ENCODE peak calls at places on chromosomes 12 and 14, in nine cellular contexts. One of them, this sample, is unnamed.

GRCh38 chr12:108508243-108508642 is 6.8 kb upstream of the FICD start:
- DNase-seq in K562: no peak
- DNase-seq in breast epithelium: no peak
- DNase-seq in suprapubic skin: no peak
- DNase-seq in esophagus muscularis mucosa: no peak
- DNase-seq in stomach: no peak
- DNase-seq in transverse colon: no peak
- DNase-seq in HCT116: no peak
- DNase-seq in GM23338: no peak
- DNase-seq in this sample: no peak

GRCh38 chr12:124720019-124720686 is 143.5 kb downstream of the SCARB1 start:
- DNase-seq in K562: no peak
- DNase-seq in breast epithelium: peak
- DNase-seq in suprapubic skin: no peak
- DNase-seq in esophagus muscularis mucosa: no peak
- DNase-seq in stomach: no peak
- DNase-seq in transverse colon: no peak
- DNase-seq in HCT116: no peak
- DNase-seq in GM23338: no peak
- DNase-seq in this sample: no peak

GRCh38 chr12:83150465-83151189 is 463.9 kb downstream of the TMTC2 start:
- DNase-seq in K562: peak
- DNase-seq in breast epithelium: no peak
- DNase-seq in suprapubic skin: no peak
- DNase-seq in esophagus muscularis mucosa: no peak
- DNase-seq in stomach: no peak
- DNase-seq in transverse colon: no peak
- DNase-seq in HCT116: no peak
- DNase-seq in GM23338: no peak
- DNase-seq in this sample: no peak

GRCh38 chr14:31560759-31561154 is 447 bp upstream of the NUBPL start:
- DNase-seq in K562: no peak
- DNase-seq in breast epithelium: no peak
- DNase-seq in suprapubic skin: no peak
- DNase-seq in esophagus muscularis mucosa: no peak
- DNase-seq in stomach: no peak
- DNase-seq in transverse colon: no peak
- DNase-seq in HCT116: peak
- DNase-seq in GM23338: peak
- DNase-seq in this sample: no peak

GRCh38 chr14:69316449-69317391 is 56.8 kb downstream of the GALNT16 start:
- DNase-seq in K562: no peak
- DNase-seq in breast epithelium: peak
- DNase-seq in suprapubic skin: peak
- DNase-seq in esophagus muscularis mucosa: no peak
- DNase-seq in stomach: no peak
- DNase-seq in transverse colon: peak
- DNase-seq in HCT116: no peak
- DNase-seq in GM23338: no peak
- DNase-seq in this sample: peak

GRCh38 chr12:29544428-29545101 is 47.1 kb upstream of the OVCH1 start:
- DNase-seq in K562: no peak
- DNase-seq in breast epithelium: no peak
- DNase-seq in suprapubic skin: no peak
- DNase-seq in esophagus muscularis mucosa: no peak
- DNase-seq in stomach: no peak
- DNase-seq in transverse colon: no peak
- DNase-seq in HCT116: no peak
- DNase-seq in GM23338: peak
- DNase-seq in this sample: no peak

GRCh38 chr12:111757361-111758119 is 9.2 kb upstream of the ALDH2 start:
- DNase-seq in K562: peak
- DNase-seq in breast epithelium: peak
- DNase-seq in suprapubic skin: no peak
- DNase-seq in esophagus muscularis mucosa: no peak
- DNase-seq in stomach: peak
- DNase-seq in transverse colon: peak
- DNase-seq in HCT116: no peak
- DNase-seq in GM23338: no peak
- DNase-seq in this sample: no peak

GRCh38 chr14:51335521-51335920 is 95.5 kb downstream of the TMX1 start:
- DNase-seq in K562: no peak
- DNase-seq in breast epithelium: peak
- DNase-seq in suprapubic skin: peak
- DNase-seq in esophagus muscularis mucosa: peak
- DNase-seq in stomach: no peak
- DNase-seq in transverse colon: peak
- DNase-seq in HCT116: no peak
- DNase-seq in GM23338: no peak
- DNase-seq in this sample: no peak

GRCh38 chr12:4273651-4274395 is at the start of gene CCND2:
- DNase-seq in K562: peak
- DNase-seq in breast epithelium: peak
- DNase-seq in suprapubic skin: peak
- DNase-seq in esophagus muscularis mucosa: peak
- DNase-seq in stomach: peak
- DNase-seq in transverse colon: peak
- DNase-seq in HCT116: no peak
- DNase-seq in GM23338: peak
- DNase-seq in this sample: peak

GRCh38 chr12:130457215-130457614 is 119.5 kb downstream of the PIWIL1 start:
- DNase-seq in K562: no peak
- DNase-seq in breast epithelium: no peak
- DNase-seq in suprapubic skin: no peak
- DNase-seq in esophagus muscularis mucosa: no peak
- DNase-seq in stomach: no peak
- DNase-seq in transverse colon: no peak
- DNase-seq in HCT116: no peak
- DNase-seq in GM23338: no peak
- DNase-seq in this sample: no peak

GRCh38 chr12:110073049-110073831 is 24.9 kb upstream of the C12orf76 start:
- DNase-seq in K562: no peak
- DNase-seq in breast epithelium: no peak
- DNase-seq in suprapubic skin: no peak
- DNase-seq in esophagus muscularis mucosa: no peak
- DNase-seq in stomach: no peak
- DNase-seq in transverse colon: peak
- DNase-seq in HCT116: no peak
- DNase-seq in GM23338: peak
- DNase-seq in this sample: peak

GRCh38 chr12:21913823-21914222 is 27.4 kb downstream of the ABCC9 start:
- DNase-seq in K562: no peak
- DNase-seq in breast epithelium: no peak
- DNase-seq in suprapubic skin: no peak
- DNase-seq in esophagus muscularis mucosa: no peak
- DNase-seq in stomach: no peak
- DNase-seq in transverse colon: no peak
- DNase-seq in HCT116: no peak
- DNase-seq in GM23338: no peak
- DNase-seq in this sample: no peak

DNA sequence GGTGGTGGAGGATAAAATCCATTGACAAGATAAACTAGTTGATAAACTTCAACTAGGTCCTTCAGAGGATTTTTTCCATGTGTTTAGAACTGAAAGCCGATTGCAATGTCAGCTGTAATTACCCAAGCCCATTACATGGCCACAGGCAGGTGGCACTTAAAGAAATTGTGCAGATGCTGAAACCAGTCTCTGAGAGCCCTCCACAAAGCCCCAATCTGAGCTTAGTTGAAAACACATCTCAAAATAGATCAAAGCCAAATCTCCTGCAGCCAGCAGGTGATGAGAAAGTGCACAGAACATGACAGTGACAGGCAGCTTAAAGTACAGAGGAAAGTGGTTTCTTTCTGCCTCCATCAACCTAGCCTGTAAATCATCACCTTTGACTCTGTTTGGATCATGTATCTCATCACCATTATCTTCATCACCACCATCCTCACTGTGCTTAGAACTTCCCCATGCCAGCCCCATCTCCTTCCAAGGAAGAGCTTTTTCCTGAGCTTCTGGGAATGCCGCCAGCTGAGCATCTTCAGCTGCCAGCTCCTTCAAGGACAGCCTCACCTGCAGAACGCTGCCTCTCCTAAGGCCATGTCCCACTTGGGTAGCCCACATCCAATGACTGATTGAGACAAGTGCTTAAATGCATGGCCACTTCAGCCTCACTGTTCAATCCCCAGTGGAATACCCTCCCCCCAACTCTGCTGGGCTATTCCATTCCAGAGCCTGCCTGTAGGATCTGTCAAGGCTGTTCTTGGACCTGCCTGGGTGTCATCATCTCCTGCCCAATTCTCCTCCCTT is 219.5 kb upstream of the TMEM132C start:
- DNase-seq in K562: no peak
- DNase-seq in breast epithelium: no peak
- DNase-seq in suprapubic skin: no peak
- DNase-seq in esophagus muscularis mucosa: no peak
- DNase-seq in stomach: no peak
- DNase-seq in transverse colon: no peak
- DNase-seq in HCT116: no peak
- DNase-seq in GM23338: no peak
- DNase-seq in this sample: no peak
- TF ChIP-seq POLR2AphosphoS5 in K562: no peak
- TF ChIP-seq POLR2AphosphoS5 in breast epithelium: no peak
- TF ChIP-seq POLR2AphosphoS5 in suprapubic skin: no peak
- TF ChIP-seq POLR2AphosphoS5 in esophagus muscularis mucosa: no peak
- TF ChIP-seq POLR2AphosphoS5 in stomach: no peak
- TF ChIP-seq POLR2AphosphoS5 in transverse colon: no peak
- TF ChIP-seq POLR2AphosphoS5 in HCT116: no peak
- TF ChIP-seq POLR2AphosphoS5 in GM23338: no peak
- TF ChIP-seq POLR2AphosphoS5 in this sample: no peak

GRCh38 chr14:65170768-65171251 is 68.5 kb upstream of the MAX start:
- DNase-seq in K562: peak
- DNase-seq in breast epithelium: no peak
- DNase-seq in suprapubic skin: no peak
- DNase-seq in esophagus muscularis mucosa: no peak
- DNase-seq in stomach: no peak
- DNase-seq in transverse colon: peak
- DNase-seq in HCT116: no peak
- DNase-seq in GM23338: peak
- DNase-seq in this sample: peak
- TF ChIP-seq POLR2AphosphoS5 in K562: no peak
- TF ChIP-seq POLR2AphosphoS5 in breast epithelium: no peak
- TF ChIP-seq POLR2AphosphoS5 in suprapubic skin: no peak
- TF ChIP-seq POLR2AphosphoS5 in esophagus muscularis mucosa: no peak
- TF ChIP-seq POLR2AphosphoS5 in stomach: no peak
- TF ChIP-seq POLR2AphosphoS5 in transverse colon: no peak
- TF ChIP-seq POLR2AphosphoS5 in HCT116: no peak
- TF ChIP-seq POLR2AphosphoS5 in GM23338: no peak
- TF ChIP-seq POLR2AphosphoS5 in this sample: no peak

GRCh38 chr14:49634547-49635334 is at the start of gene DNAAF2:
- DNase-seq in K562: peak
- DNase-seq in breast epithelium: peak
- DNase-seq in suprapubic skin: peak
- DNase-seq in esophagus muscularis mucosa: no peak
- DNase-seq in stomach: peak
- DNase-seq in transverse colon: peak
- DNase-seq in HCT116: no peak
- DNase-seq in GM23338: peak
- DNase-seq in this sample: peak
- TF ChIP-seq POLR2AphosphoS5 in K562: no peak
- TF ChIP-seq POLR2AphosphoS5 in breast epithelium: peak
- TF ChIP-seq POLR2AphosphoS5 in suprapubic skin: no peak
- TF ChIP-seq POLR2AphosphoS5 in esophagus muscularis mucosa: peak
- TF ChIP-seq POLR2AphosphoS5 in stomach: peak
- TF ChIP-seq POLR2AphosphoS5 in transverse colon: no peak
- TF ChIP-seq POLR2AphosphoS5 in HCT116: no peak
- TF ChIP-seq POLR2AphosphoS5 in GM23338: no peak
- TF ChIP-seq POLR2AphosphoS5 in this sample: peak

GRCh38 chr14:99792551-99793212 is 531 bp upstream of the EML1 start:
- DNase-seq in K562: no peak
- DNase-seq in breast epithelium: no peak
- DNase-seq in suprapubic skin: no peak
- DNase-seq in esophagus muscularis mucosa: no peak
- DNase-seq in stomach: no peak
- DNase-seq in transverse colon: no peak
- DNase-seq in HCT116: no peak
- DNase-seq in GM23338: peak
- DNase-seq in this sample: no peak
- TF ChIP-seq POLR2AphosphoS5 in K562: no peak
- TF ChIP-seq POLR2AphosphoS5 in breast epithelium: peak
- TF ChIP-seq POLR2AphosphoS5 in suprapubic skin: no peak
- TF ChIP-seq POLR2AphosphoS5 in esophagus muscularis mucosa: no peak
- TF ChIP-seq POLR2AphosphoS5 in stomach: no peak
- TF ChIP-seq POLR2AphosphoS5 in transverse colon: no peak
- TF ChIP-seq POLR2AphosphoS5 in HCT116: no peak
- TF ChIP-seq POLR2AphosphoS5 in GM23338: no peak
- TF ChIP-seq POLR2AphosphoS5 in this sample: no peak

GRCh38 chr14:65301862-65302539 is 110.5 kb upstream of the FUT8 start:
- DNase-seq in K562: peak
- DNase-seq in breast epithelium: no peak
- DNase-seq in suprapubic skin: no peak
- DNase-seq in esophagus muscularis mucosa: no peak
- DNase-seq in stomach: peak
- DNase-seq in transverse colon: no peak
- DNase-seq in HCT116: no peak
- DNase-seq in GM23338: no peak
- DNase-seq in this sample: no peak
- TF ChIP-seq POLR2AphosphoS5 in K562: peak
- TF ChIP-seq POLR2AphosphoS5 in breast epithelium: no peak
- TF ChIP-seq POLR2AphosphoS5 in suprapubic skin: no peak
- TF ChIP-seq POLR2AphosphoS5 in esophagus muscularis mucosa: no peak
- TF ChIP-seq POLR2AphosphoS5 in stomach: peak
- TF ChIP-seq POLR2AphosphoS5 in transverse colon: no peak
- TF ChIP-seq POLR2AphosphoS5 in HCT116: no peak
- TF ChIP-seq POLR2AphosphoS5 in GM23338: no peak
- TF ChIP-seq POLR2AphosphoS5 in this sample: no peak

GRCh38 chr14:23034498-23035302 is at the start of gene PSMB5:
- DNase-seq in K562: peak
- DNase-seq in breast epithelium: peak
- DNase-seq in suprapubic skin: peak
- DNase-seq in esophagus muscularis mucosa: peak
- DNase-seq in stomach: peak
- DNase-seq in transverse colon: peak
- DNase-seq in HCT116: peak
- DNase-seq in GM23338: peak
- DNase-seq in this sample: peak
- TF ChIP-seq POLR2AphosphoS5 in K562: peak
- TF ChIP-seq POLR2AphosphoS5 in breast epithelium: peak
- TF ChIP-seq POLR2AphosphoS5 in suprapubic skin: no peak
- TF ChIP-seq POLR2AphosphoS5 in esophagus muscularis mucosa: peak
- TF ChIP-seq POLR2AphosphoS5 in stomach: peak
- TF ChIP-seq POLR2AphosphoS5 in transverse colon: peak
- TF ChIP-seq POLR2AphosphoS5 in HCT116: peak
- TF ChIP-seq POLR2AphosphoS5 in GM23338: peak
- TF ChIP-seq POLR2AphosphoS5 in this sample: peak

This sample was measured in spleen.